ENCODE peak calls at places on chromosomes 12 and 14, in nine cellular contexts. D is NCI-H748 treated with DMSO at 0.1 percent for 48 hours; J is stimulated activated CD8-positive, alpha-beta memory T cell treated with anti-CD3 and anti-CD28 coated beads, Interleukin-7, amount 100 ng/mL, for 1 hour; S is GM12892; C is activated CD8-positive, alpha-beta memory T cell treated with anti-CD3 and anti-CD28 coated beads for 4 hours; W is left lung; X is sciatic nerve; U is GM03348; F is activated T-cell treated with anti-CD3 and anti-CD28 coated beads for 1 hour. B is an unnamed sample.

GRCh38 chr14:92747701-92748258 is 647 bp downstream of the LGMN start:
- DNase-seq in D (no peak), J (no peak), S (no peak), C (no peak), W (no peak), X (no peak), U (peak), F (no peak), B (no peak)

GRCh38 chr14:76133103-76133502 is 18.6 kb upstream of the GPATCH2L start:
- DNase-seq in D (no peak), J (no peak), S (no peak), C (no peak), W (no peak), X (no peak), U (peak), F (no peak), B (no peak)

GRCh38 chr12:84813780-84814663 is 98.6 kb downstream of the SLC6A15 start:
- DNase-seq in D (no peak), J (no peak), S (no peak), C (no peak), W (no peak), X (no peak), U (no peak), F (no peak), B (no peak)

GRCh38 chr14:59318908-59319307 is 130.4 kb downstream of the DAAM1 start:
- DNase-seq in D (no peak), J (no peak), S (no peak), C (no peak), W (no peak), X (no peak), U (no peak), F (no peak), B (no peak)

GRCh38 chr14:77924392-77924948 is 124.6 kb downstream of the ADCK1 start:
- DNase-seq in D (no peak), J (no peak), S (no peak), C (no peak), W (no peak), X (no peak), U (no peak), F (no peak), B (no peak)

GRCh38 chr14:85248881-85249635 is 280.9 kb upstream of the FLRT2 start:
- DNase-seq in D (no peak), J (no peak), S (no peak), C (no peak), W (no peak), X (peak), U (peak), F (no peak), B (no peak)

GRCh38 chr12:27573972-27574371 is 50.0 kb downstream of the PPFIBP1 start:
- DNase-seq in D (no peak), J (no peak), S (no peak), C (no peak), W (no peak), X (no peak), U (peak), F (no peak), B (no peak)

GRCh38 chr12:115255257-115255656 is 571.3 kb upstream of the TBX3 start:
- DNase-seq in D (no peak), J (no peak), S (no peak), C (no peak), W (no peak), X (no peak), U (no peak), F (no peak), B (no peak)

GRCh38 chr12:26690601-26691000 is 142.4 kb downstream of the ITPR2 start:
- DNase-seq in D (no peak), J (no peak), S (no peak), C (no peak), W (no peak), X (no peak), U (no peak), F (no peak), B (no peak)

GRCh38 chr12:51683763-51684357 is 92.8 kb downstream of the SCN8A start:
- DNase-seq in D (no peak), J (no peak), S (no peak), C (no peak), W (no peak), X (no peak), U (peak), F (no peak), B (no peak)

GRCh38 chr14:69957986-69958385 is 78.8 kb downstream of the SMOC1 start:
- DNase-seq in D (no peak), J (no peak), S (no peak), C (no peak), W (no peak), X (no peak), U (no peak), F (no peak), B (no peak)

GRCh38 chr12:3294481-3294911 is 196.5 kb upstream of the PRMT8 start:
- DNase-seq in D (no peak), J (no peak), S (no peak), C (no peak), W (no peak), X (no peak), U (no peak), F (no peak), B (no peak)

GRCh38 chr12:100545092-100545491 is 28.4 kb upstream of the GAS2L3 start:
- DNase-seq in D (no peak), J (no peak), S (no peak), C (no peak), W (no peak), X (no peak), U (no peak), F (no peak), B (no peak)

B was measured in activated naive CD8-positive, alpha-beta T cell treated with anti-CD3 and anti-CD28 coated beads, Interleukin-2, amount 50 U/mL, for 16 hours.